ENCODE peak calls at places on chromosomes 2 and 18, in four cellular contexts. V is K562, I is IMR-90, H is HepG2. S is an unnamed sample.

GRCh38 chr2:111028720-111029119 is 92.0 kb upstream of the BCL2L11 start:
- DNase-seq in V (peak; percentile 15), I (no peak), H (no peak), S (peak; percentile 7)

GRCh38 chr2:64177315-64177714 is 33.1 kb upstream of the PELI1 start:
- DNase-seq in V (no peak), I (peak; percentile 15), H (no peak), S (no peak)

GRCh38 chr18:48841381-48842258 is 109.1 kb downstream of the SMAD7 start:
- DNase-seq in V (peak; percentile 46), I (peak; percentile 57), H (peak; percentile 27), S (no peak)

GRCh38 chr2:48529189-48529588 is 765 bp upstream of the STON1 start:
- DNase-seq in V (peak; percentile 18), I (no peak), H (no peak), S (no peak)

GRCh38 chr2:130910931-130911330 is 74.2 kb downstream of the ARHGEF4 start:
- DNase-seq in V (no peak), I (no peak), H (no peak), S (no peak)

GRCh38 chr2:203951366-203951902 is 14.9 kb downstream of the ICOS start:
- DNase-seq in V (no peak), I (no peak), H (no peak), S (no peak)

GRCh38 chr2:152097291-152098032 is 1.4 kb downstream of the CACNB4 start:
- DNase-seq in V (no peak), I (peak; percentile 19), H (peak; percentile 65), S (peak; percentile 6)

GRCh38 chr2:72026819-72027425 is 120.7 kb downstream of the CYP26B1 start:
- DNase-seq in V (no peak), I (no peak), H (no peak), S (no peak)

GRCh38 chr2:163401481-163401880 is 334.3 kb downstream of the FIGN start:
- DNase-seq in V (no peak), I (peak; percentile 13), H (no peak), S (peak; percentile 8)
- TF ChIP-seq MAZ in V (no peak), I (no peak), H (no peak), S (no peak)

GRCh38 chr2:127149384-127149783 is 42.4 kb upstream of the BIN1 start:
- DNase-seq in V (no peak), I (peak; percentile 96), H (no peak), S (peak; percentile 30)
- TF ChIP-seq MAZ in V (no peak), I (no peak), H (no peak), S (no peak)

DNA sequence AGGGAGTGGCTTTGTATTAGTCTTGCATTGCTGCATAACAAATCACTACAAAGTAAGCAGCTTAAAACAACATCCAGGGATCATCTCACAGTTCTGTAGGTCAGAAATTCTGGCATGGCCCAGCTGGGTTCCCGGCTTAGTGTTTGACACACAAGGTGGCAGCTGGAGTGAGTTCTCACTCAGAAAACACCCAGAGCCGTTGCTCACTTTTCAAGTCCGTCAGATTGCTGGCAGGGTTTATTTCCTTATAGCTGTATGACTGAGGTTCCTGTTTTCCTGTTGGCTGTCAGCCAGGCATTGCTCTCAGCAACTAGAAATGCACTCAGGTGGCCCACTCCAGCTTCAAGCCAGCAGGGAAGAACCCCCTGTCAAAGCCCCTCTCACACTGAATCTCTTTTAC is 324.1 kb downstream of the CCDC178 start:
- DNase-seq in V (no peak), I (no peak), H (no peak), S (peak; percentile 3)
- TF ChIP-seq MAZ in V (no peak), I (no peak), H (no peak), S (no peak)

DNA sequence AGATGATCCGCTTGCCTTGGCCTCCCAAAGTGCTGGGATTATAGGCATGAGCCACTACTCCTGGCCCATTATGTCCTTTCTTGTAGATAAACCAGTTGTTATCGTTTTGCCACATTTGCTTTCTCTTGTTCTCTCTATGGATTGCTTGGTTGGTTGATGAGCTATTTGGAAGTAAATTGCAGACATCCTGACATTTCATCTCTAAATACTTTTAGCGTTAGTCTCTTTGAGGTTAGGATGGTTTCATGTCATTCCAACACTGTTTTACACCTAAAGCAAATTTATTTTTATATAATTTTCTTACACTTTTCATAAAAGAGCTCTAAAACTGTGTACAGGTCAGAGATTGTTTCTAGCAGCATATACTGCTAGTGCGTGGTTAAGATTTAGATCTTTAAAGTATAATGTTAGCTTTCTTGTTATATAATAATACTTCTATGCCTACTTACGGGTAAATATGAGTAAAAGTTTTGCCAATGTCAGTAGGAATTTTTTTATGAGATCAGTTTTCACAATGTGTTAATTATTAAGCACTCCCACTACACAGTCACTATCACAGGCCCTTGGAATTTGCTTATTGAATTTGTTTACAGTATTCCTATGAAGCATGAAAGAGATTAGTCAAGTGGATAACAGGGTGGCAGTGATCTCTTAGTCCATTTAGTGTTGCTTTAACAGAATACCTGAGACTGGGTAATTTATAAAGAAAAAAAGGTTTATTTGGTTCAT is 10.3 kb downstream of the POLI start:
- DNase-seq in V (no peak), I (no peak), H (peak; percentile 26), S (no peak)
- TF ChIP-seq MAZ in V (no peak), I (no peak), H (no peak), S (no peak)

GRCh38 chr2:159083601-159084000 is 115.2 kb downstream of the TANC1 start:
- DNase-seq in V (no peak), I (peak; percentile 78), H (peak; percentile 18), S (peak; percentile 24)
- TF ChIP-seq MAZ in V (no peak), I (no peak), H (no peak), S (no peak)